ENCODE peak calls at places on chromosomes 2 and 18, in four cellular contexts. One of them, this sample, is unnamed.

GRCh38 chr2:31997653-31998052 is 13.2 kb downstream of the MEMO1 start:
- ATAC-seq in CD4-positive, CD25-positive, alpha-beta regulatory T cell: peak; percentile 67
- ATAC-seq in memory B cell: no peak
- ATAC-seq in left colon: no peak
- ATAC-seq in this sample: no peak

GRCh38 chr2:143397886-143398614 is 268.8 kb downstream of the ARHGAP15 start:
- ATAC-seq in CD4-positive, CD25-positive, alpha-beta regulatory T cell: no peak
- ATAC-seq in memory B cell: no peak
- ATAC-seq in left colon: no peak
- ATAC-seq in this sample: no peak

GRCh38 chr18:10482985-10483949 is 28.8 kb downstream of the APCDD1 start:
- ATAC-seq in CD4-positive, CD25-positive, alpha-beta regulatory T cell: no peak
- ATAC-seq in memory B cell: peak; percentile 88
- ATAC-seq in left colon: no peak
- ATAC-seq in this sample: peak; percentile 21

GRCh38 chr18:40355701-40356100 is 1599.3 kb upstream of the PIK3C3 start:
- ATAC-seq in CD4-positive, CD25-positive, alpha-beta regulatory T cell: no peak
- ATAC-seq in memory B cell: no peak
- ATAC-seq in left colon: no peak
- ATAC-seq in this sample: no peak

GRCh38 chr2:200219400-200220113 is 86.9 kb upstream of the SPATS2L start:
- ATAC-seq in CD4-positive, CD25-positive, alpha-beta regulatory T cell: no peak
- ATAC-seq in memory B cell: no peak
- ATAC-seq in left colon: no peak
- ATAC-seq in this sample: no peak

GRCh38 chr2:187372213-187372612 is 75.8 kb downstream of the CALCRL start:
- ATAC-seq in CD4-positive, CD25-positive, alpha-beta regulatory T cell: no peak
- ATAC-seq in memory B cell: no peak
- ATAC-seq in left colon: no peak
- ATAC-seq in this sample: no peak

GRCh38 chr2:38740851-38741541 is 10.2 kb downstream of the SRSF7 start:
- ATAC-seq in CD4-positive, CD25-positive, alpha-beta regulatory T cell: peak; percentile 43
- ATAC-seq in memory B cell: peak; percentile 17
- ATAC-seq in left colon: peak; percentile 73
- ATAC-seq in this sample: peak; percentile 57

GRCh38 chr2:100786985-100787384 is 33.0 kb upstream of the NPAS2 start:
- ATAC-seq in CD4-positive, CD25-positive, alpha-beta regulatory T cell: no peak
- ATAC-seq in memory B cell: no peak
- ATAC-seq in left colon: no peak
- ATAC-seq in this sample: no peak

GRCh38 chr2:34308140-34308539 is 709.0 kb upstream of the FAM98A start:
- ATAC-seq in CD4-positive, CD25-positive, alpha-beta regulatory T cell: no peak
- ATAC-seq in memory B cell: no peak
- ATAC-seq in left colon: no peak
- ATAC-seq in this sample: no peak